ENCODE peak calls at places on chromosomes 1 and 21, in five cellular contexts. E is ELF-1; Z is germinal center; S is activated naive CD4-positive, alpha-beta T cell treated with anti-CD3 and anti-CD28 coated beads, Interleukin-2, amount 10 ng/mL, durations not matched to agents 7 days and 5 days; L is mammary epithelial cell. I is an unnamed sample.

GRCh38 chr1:59730759-59731478 is 83.8 kb upstream of the HOOK1 start:
- DNase-seq in S (no peak), L (peak), Z (no peak), E (peak), I (peak)

GRCh38 chr1:92538048-92538412 is 51.3 kb upstream of the GFI1 start:
- DNase-seq in Z (peak), S (no peak), E (no peak), L (no peak), I (no peak)

GRCh38 chr1:220426989-220427388 is 100.9 kb upstream of the MARK1 start:
- DNase-seq in Z (no peak), L (peak), S (no peak), E (no peak), I (no peak)

GRCh38 chr1:83860506-83861221 is 138.3 kb downstream of the TTLL7 start:
- DNase-seq in L (peak), Z (peak), E (peak), S (peak), I (peak)

GRCh38 chr1:8015036-8015808 is 10.9 kb downstream of the ERRFI1 start:
- DNase-seq in E (peak), S (peak), Z (peak), L (peak), I (no peak)

GRCh38 chr1:27405074-27405473 is 12.7 kb downstream of the GPR3 start:
- DNase-seq in E (peak), L (peak), S (no peak), Z (no peak), I (no peak)

GRCh38 chr1:207659545-207660148 is 14.7 kb downstream of the CR1L start:
- DNase-seq in Z (no peak), L (no peak), S (no peak), E (peak), I (no peak)

GRCh38 chr1:205438213-205439158 is 16.6 kb upstream of the LEMD1 start:
- DNase-seq in Z (no peak), E (peak), L (peak), S (peak), I (peak)

GRCh38 chr1:11520531-11521233 is 41.7 kb downstream of the DISP3 start:
- DNase-seq in E (no peak), L (no peak), Z (no peak), S (peak), I (no peak)

GRCh38 chr1:231021540-231022031 is 18.5 kb downstream of the FAM89A start:
- DNase-seq in L (no peak), Z (no peak), S (no peak), E (no peak), I (peak)

GRCh38 chr1:212217633-212218032 is 67.6 kb upstream of the PPP2R5A start:
- DNase-seq in L (no peak), S (no peak), Z (no peak), E (no peak), I (no peak)

GRCh38 chr1:108605633-108606032 is 45.7 kb downstream of the EEIG2 start:
- DNase-seq in S (no peak), L (no peak), Z (no peak), E (no peak), I (no peak)

GRCh38 chr1:229689915-229690314 is 63.9 kb downstream of the URB2 start:
- DNase-seq in Z (no peak), E (no peak), S (no peak), L (no peak), I (no peak)

GRCh38 chr1:210464519-210465039 is 135.9 kb downstream of the HHAT start:
- DNase-seq in S (no peak), Z (no peak), L (peak), E (no peak), I (peak)

GRCh38 chr1:103911450-103911849 is 161.8 kb downstream of the AMY1C start:
- DNase-seq in S (no peak), E (no peak), L (no peak), Z (no peak), I (no peak)

GRCh38 chr1:58845947-58846346 is 62.1 kb upstream of the JUN start:
- DNase-seq in S (no peak), E (no peak), Z (no peak), L (no peak), I (no peak)

GRCh38 chr21:32771134-32771523 is 426 bp downstream of the PAXBP1 start:
- DNase-seq in Z (peak), E (no peak), L (peak), S (peak), I (peak)

GRCh38 chr1:53685272-53686051 is 53.5 kb downstream of the GLIS1 start:
- DNase-seq in S (no peak), E (peak), L (no peak), Z (no peak), I (no peak)

GRCh38 chr1:37493336-37494098 is 19.1 kb downstream of the ZC3H12A start:
- DNase-seq in Z (no peak), L (no peak), E (no peak), S (no peak), I (no peak)

GRCh38 chr1:21663251-21663950 is 5.8 kb downstream of the RAP1GAP start:
- DNase-seq in Z (no peak), S (peak), L (no peak), E (no peak), I (no peak)

GRCh38 chr1:180261030-180261429 is 31.0 kb downstream of the LHX4 start:
- DNase-seq in E (no peak), S (no peak), L (no peak), Z (no peak), I (no peak)

GRCh38 chr1:25549273-25550154 is 6.1 kb downstream of the LDLRAP1 start:
- DNase-seq in E (peak), Z (peak), S (peak), L (peak), I (peak)

GRCh38 chr1:155975375-155976061 is 2.8 kb downstream of the ARHGEF2 start:
- DNase-seq in S (no peak), L (no peak), E (no peak), Z (no peak), I (no peak)

GRCh38 chr1:151905070-151905442 is 4.3 kb downstream of the THEM4 start:
- DNase-seq in L (no peak), Z (no peak), E (peak), S (peak), I (peak)

GRCh38 chr1:10856863-10857598 is 60.6 kb upstream of the CASZ1 start:
- DNase-seq in E (no peak), Z (no peak), S (no peak), L (no peak), I (no peak)

GRCh38 chr1:10031461-10031860 is 1.3 kb upstream of the UBE4B start:
- DNase-seq in S (no peak), L (no peak), E (no peak), Z (no peak), I (no peak)

GRCh38 chr1:48677306-48678287 is 99.1 kb downstream of the BEND5 start:
- DNase-seq in E (peak), S (peak), L (peak), Z (peak), I (peak)

GRCh38 chr1:59994302-59995198 is 68.0 kb upstream of the CYP2J2 start:
- DNase-seq in L (no peak), E (no peak), S (no peak), Z (no peak), I (no peak)